ENCODE peak calls at places on chromosome 4, in four cellular contexts. A is amygdala, E is activated T-cell treated with anti-CD3 and anti-CD28 coated beads for 1 hour, X is mesenchymal stem cell. U is an unnamed sample.
A peak's percentile ranks its signal among the peaks of the same experiment; 100 is the strongest.

GRCh38 chr4:68797618-68798017 is 18.2 kb upstream of the UGT2B10 start:
- DNase-seq in A (no peak), X (no peak), E (no peak), U (no peak)

GRCh38 chr4:122117743-122118142 is 34.4 kb upstream of the BLTP1 start:
- DNase-seq in E (no peak), X (peak; percentile 44), A (no peak), U (no peak)

GRCh38 chr4:159010563-159011260 is 92.2 kb upstream of the RAPGEF2 start:
- DNase-seq in A (peak; percentile 13), E (no peak), X (no peak), U (no peak)

GRCh38 chr4:26361287-26361686 is 40.5 kb downstream of the RBPJ start:
- DNase-seq in E (no peak), X (no peak), A (no peak), U (no peak)

GRCh38 chr4:79249879-79250503 is 75.9 kb downstream of the NAA11 start:
- DNase-seq in X (no peak), A (no peak), E (no peak), U (no peak)

GRCh38 chr4:144223129-144223528 is 82.6 kb upstream of the GYPA start:
- DNase-seq in E (no peak), X (no peak), A (no peak), U (no peak)

GRCh38 chr4:32864713-32865351 is 2144.7 kb downstream of the PCDH7 start:
- DNase-seq in X (no peak), A (no peak), E (no peak), U (no peak)

GRCh38 chr4:178185517-178185916 is 743.3 kb upstream of the AGA start:
- DNase-seq in E (no peak), A (no peak), X (no peak), U (no peak)

GRCh38 chr4:156888762-156889161 is 82.8 kb downstream of the PDGFC start:
- DNase-seq in E (no peak), A (no peak), X (peak; percentile 65), U (no peak)

GRCh38 chr4:156312261-156312847 is 358.7 kb upstream of the CTSO start:
- DNase-seq in X (no peak), E (no peak), A (no peak), U (no peak)

GRCh38 chr4:336099-336892 is 1.3 kb upstream of the ZNF141 start:
- DNase-seq in A (no peak), X (peak; percentile 17), E (no peak), U (no peak)

GRCh38 chr4:16019666-16020065 is 56.7 kb upstream of the FGFBP2 start:
- DNase-seq in X (no peak), E (no peak), A (no peak), U (no peak)

GRCh38 chr4:73589887-73590801 is 30.1 kb downstream of the RASSF6 start:
- DNase-seq in A (no peak), X (peak; percentile 18), E (no peak), U (no peak)

GRCh38 chr4:184294734-184295133 is 77.1 kb upstream of the ENPP6 start:
- DNase-seq in A (no peak), E (no peak), X (no peak), U (no peak)

GRCh38 chr4:143339497-143339896 is 2.8 kb downstream of the GAB1 start:
- DNase-seq in E (no peak), A (no peak), X (no peak), U (no peak)

GRCh38 chr4:147310312-147310711 is 170.6 kb upstream of the EDNRA start:
- DNase-seq in A (no peak), E (no peak), X (no peak), U (no peak)

U was measured in brain pericyte.